ENCODE peak calls at places on chromosome 16, in nine cellular contexts. X, D, B, C, P, J, W, O and L are unnamed samples.

GRCh38 chr16:66917741-66918140 is 944 bp downstream of the CDH16 start:
- DNase-seq in X (no peak), D (no peak), B (no peak), C (no peak), P (no peak), J (no peak), W (no peak), O (no peak), L (no peak)

GRCh38 chr16:69408451-69408850 is 16.0 kb upstream of the CYB5B start:
- DNase-seq in X (no peak), D (no peak), B (no peak), C (peak; percentile 88), P (peak; percentile 58), J (no peak), W (peak; percentile 81), O (peak; percentile 23), L (no peak)

GRCh38 chr16:68253721-68254120 is 8.5 kb downstream of the PLA2G15 start:
- DNase-seq in X (no peak), D (no peak), B (no peak), C (no peak), P (no peak), J (no peak), W (no peak), O (no peak), L (no peak)

GRCh38 chr16:14098081-14098480 is 27.0 kb downstream of the MRTFB start:
- DNase-seq in X (no peak), D (no peak), B (no peak), C (no peak), P (no peak), J (peak; percentile 46), W (no peak), O (peak; percentile 69), L (no peak)

GRCh38 chr16:29994613-29995329 is 646 bp downstream of the HIRIP3 start:
- DNase-seq in X (no peak), D (peak; percentile 31), B (peak; percentile 76), C (no peak), P (peak; percentile 87), J (peak; percentile 79), W (peak; percentile 87), O (peak; percentile 43), L (peak; percentile 36)

GRCh38 chr16:200388-200787 is 20.1 kb downstream of the HBQ1 start:
- DNase-seq in X (no peak), D (no peak), B (peak; percentile 48), C (no peak), P (peak; percentile 44), J (peak; percentile 84), W (no peak), O (peak; percentile 83), L (peak; percentile 54)

GRCh38 chr16:30458561-30459394 is 13.1 kb upstream of the SEPHS2 start:
- DNase-seq in X (no peak), D (peak; percentile 98), B (no peak), C (no peak), P (no peak), J (no peak), W (peak; percentile 90), O (no peak), L (no peak)

GRCh38 chr16:31185339-31185738 is 5.4 kb downstream of the FUS start:
- DNase-seq in X (no peak), D (no peak), B (no peak), C (no peak), P (no peak), J (no peak), W (no peak), O (no peak), L (no peak)

GRCh38 chr16:23080747-23081146 is 68.5 kb downstream of the USP31 start:
- DNase-seq in X (no peak), D (no peak), B (no peak), C (no peak), P (no peak), J (no peak), W (no peak), O (peak; percentile 6), L (no peak)

GRCh38 chr16:86214326-86215232 is 295.7 kb upstream of the FOXF1 start:
- DNase-seq in X (no peak), D (no peak), B (no peak), C (no peak), P (no peak), J (no peak), W (no peak), O (peak; percentile 51), L (no peak)

GRCh38 chr16:13316008-13316407 is 414.6 kb downstream of the SHISA9 start:
- DNase-seq in X (no peak), D (no peak), B (peak; percentile 83), C (no peak), P (peak; percentile 85), J (peak; percentile 84), W (no peak), O (peak; percentile 68), L (no peak)

GRCh38 chr16:85274924-85275323 is 162.7 kb upstream of the CIBAR2 start:
- DNase-seq in X (no peak), D (no peak), B (no peak), C (no peak), P (no peak), J (no peak), W (no peak), O (no peak), L (no peak)

GRCh38 chr16:27235055-27235937 is 32.0 kb downstream of the KDM8 start:
- DNase-seq in X (peak; percentile 64), D (peak; percentile 83), B (peak; percentile 89), C (peak; percentile 68), P (peak; percentile 78), J (peak; percentile 92), W (peak; percentile 95), O (peak; percentile 88), L (peak; percentile 97)
- H3K4me3 ChIP-seq in X (no peak overlapping the region), D (no peak overlapping the region), B (no peak overlapping the region), C (no peak overlapping the region), P (no peak overlapping the region), J (no peak overlapping the region), W (no peak overlapping the region), O (no peak overlapping the region), L (no peak overlapping the region)

GRCh38 chr16:81185416-81185815 is 53.1 kb upstream of the BCO1 start:
- DNase-seq in X (no peak), D (no peak), B (no peak), C (no peak), P (no peak), J (no peak), W (no peak), O (no peak), L (no peak)

GRCh38 chr16:81175325-81175891 is 63.1 kb upstream of the BCO1 start:
- DNase-seq in X (no peak), D (no peak), B (peak; percentile 54), C (peak; percentile 80), P (peak; percentile 53), J (peak; percentile 33), W (no peak), O (peak; percentile 70), L (peak; percentile 23)

GRCh38 chr16:81179219-81179618 is 59.3 kb upstream of the BCO1 start:
- DNase-seq in X (no peak), D (no peak), B (no peak), C (no peak), P (no peak), J (no peak), W (no peak), O (no peak), L (no peak)

GRCh38 chr16:81181013-81181720 is 57.3 kb upstream of the BCO1 start:
- DNase-seq in X (peak; percentile 86), D (no peak), B (peak; percentile 97), C (peak; percentile 93), P (peak; percentile 95), J (peak; percentile 98), W (peak; percentile 79), O (peak; percentile 95), L (peak; percentile 96)

GRCh38 chr16:81180578-81180977 is 57.9 kb upstream of the BCO1 start:
- DNase-seq in X (no peak), D (no peak), B (no peak), C (no peak), P (no peak), J (no peak), W (no peak), O (no peak), L (no peak)
- H3K4me3 ChIP-seq in X (no peak overlapping the region), D (no peak overlapping the region), B (peak overlapping the region; percentile 71), C (peak overlapping the region; percentile 35), P (no peak overlapping the region), J (no peak overlapping the region), W (no peak overlapping the region), O (peak overlapping the region; percentile 45), L (no peak overlapping the region)

GRCh38 chr16:50366126-50366525 is 2.7 kb downstream of the BRD7 start:
- DNase-seq in X (no peak), D (no peak), B (no peak), C (no peak), P (no peak), J (no peak), W (no peak), O (no peak), L (no peak)

GRCh38 chr16:50368410-50369132 is at the start of gene BRD7:
- DNase-seq in X (peak; percentile 86), D (peak; percentile 81), B (peak; percentile 52), C (peak; percentile 54), P (peak; percentile 42), J (peak; percentile 25), W (peak; percentile 71), O (peak; percentile 48), L (peak; percentile 50)

GRCh38 chr16:50371036-50371716 is 2.4 kb upstream of the BRD7 start:
- DNase-seq in X (no peak), D (no peak), B (no peak), C (no peak), P (no peak), J (no peak), W (no peak), O (no peak), L (no peak)

GRCh38 chr16:50369133-50369804 is 481 bp upstream of the BRD7 start:
- DNase-seq in X (no peak), D (no peak), B (no peak), C (no peak), P (no peak), J (no peak), W (no peak), O (no peak), L (no peak)

GRCh38 chr16:50367777-50368409 is 895 bp downstream of the BRD7 start:
- DNase-seq in X (no peak), D (no peak), B (no peak), C (no peak), P (peak; percentile 63), J (peak; percentile 25), W (no peak), O (no peak), L (no peak)
- H3K4me3 ChIP-seq in X (peak overlapping the region; percentile 100), D (peak overlapping the region; percentile 81), B (peak overlapping the region; percentile 72), C (peak overlapping the region; percentile 100), P (peak overlapping the region; percentile 83), J (peak overlapping the region; percentile 68), W (peak overlapping the region; percentile 94), O (peak overlapping the region; percentile 76), L (peak overlapping the region; percentile 69)

DNA sequence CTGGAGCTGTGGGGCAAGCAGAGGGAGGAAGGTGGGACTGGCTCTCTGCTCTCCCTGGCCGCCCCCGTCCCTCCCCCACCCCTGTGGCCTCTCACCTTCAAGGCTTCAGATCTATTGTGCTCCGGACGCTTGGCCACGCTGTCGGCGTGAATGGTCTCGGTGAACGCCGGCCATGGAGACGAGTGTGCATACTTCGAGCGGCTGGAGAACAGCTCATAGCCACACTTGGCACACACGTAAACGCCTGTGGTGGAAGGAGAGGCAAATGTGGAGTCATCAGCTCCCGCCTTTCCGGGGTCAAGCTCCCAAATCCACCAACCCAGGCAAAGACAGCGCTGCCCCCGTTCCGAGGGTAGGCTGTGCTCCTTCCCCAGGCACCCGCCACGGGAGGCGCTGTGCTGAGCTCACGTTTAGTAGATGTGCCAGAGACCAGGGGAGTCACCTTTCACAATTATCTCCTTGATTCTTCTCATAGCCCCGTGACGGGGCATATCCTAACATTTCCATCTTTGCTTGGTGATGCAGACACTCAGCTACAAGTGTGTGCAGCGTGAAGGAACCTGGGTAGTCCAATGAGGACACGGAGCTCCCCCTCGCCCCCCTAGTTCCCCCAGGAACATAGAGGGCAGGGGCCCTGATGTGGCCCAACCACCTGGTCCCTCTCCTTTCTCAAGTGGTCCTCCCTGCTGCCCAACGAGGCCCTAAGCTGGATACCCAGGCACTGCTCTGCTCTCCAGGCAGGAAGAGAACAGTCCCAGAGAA is 1.7 kb downstream of the MSRB1 start:
- DNase-seq in X (no peak), D (no peak), B (no peak), C (no peak), P (no peak), J (no peak), W (no peak), O (peak; percentile 96), L (no peak)
- H3K4me3 ChIP-seq in X (no peak overlapping the region), D (peak overlapping the region; percentile 82), B (peak overlapping the region; percentile 76), C (peak overlapping the region; percentile 84), P (no peak overlapping the region), J (no peak overlapping the region), W (no peak overlapping the region), O (peak overlapping the region; percentile 81), L (no peak overlapping the region)